ENCODE peak calls at places on chromosomes 6 and 20, in six cellular contexts. D is prostate gland, T is lower leg skin, M is ovary, A is uterus, F is heart left ventricle. Z is an unnamed sample.

GRCh38 chr20:2451939-2452732 is 18.5 kb downstream of the SNRPB start:
- DNase-seq in M (peak), T (peak), D (peak), F (peak), A (peak), Z (peak)

GRCh38 chr20:62219101-62219991 is 732 bp downstream of the HRH3 start:
- DNase-seq in A (no peak), M (no peak), F (no peak), D (no peak), T (no peak), Z (no peak)

GRCh38 chr20:62367483-62368302 is 581 bp upstream of the LAMA5 start:
- DNase-seq in D (no peak), M (no peak), F (peak), A (peak), T (no peak), Z (peak)

GRCh38 chr6:129370268-129370916 is 339.6 kb downstream of the ARHGAP18 start:
- DNase-seq in D (peak), M (peak), F (no peak), A (peak), T (peak), Z (peak)

GRCh38 chr6:74280130-74280692 is 584.2 kb downstream of the CD109 start:
- DNase-seq in M (no peak), A (no peak), D (no peak), F (no peak), T (no peak), Z (no peak)

GRCh38 chr6:56570434-56571359 is 72.0 kb downstream of the DST start:
- DNase-seq in F (no peak), D (no peak), A (no peak), M (no peak), T (no peak), Z (no peak)

GRCh38 chr20:6162239-6162638 is 39.4 kb upstream of the FERMT1 start:
- DNase-seq in M (no peak), T (peak), D (no peak), A (peak), F (peak), Z (no peak)

GRCh38 chr6:3838992-3839867 is 9.9 kb upstream of the FAM50B start:
- DNase-seq in A (no peak), T (no peak), M (no peak), D (no peak), F (no peak), Z (no peak)

GRCh38 chr20:20064303-20064702 is 12.0 kb downstream of the CFAP61 start:
- DNase-seq in F (no peak), D (no peak), M (no peak), T (no peak), A (no peak), Z (no peak)

DNA sequence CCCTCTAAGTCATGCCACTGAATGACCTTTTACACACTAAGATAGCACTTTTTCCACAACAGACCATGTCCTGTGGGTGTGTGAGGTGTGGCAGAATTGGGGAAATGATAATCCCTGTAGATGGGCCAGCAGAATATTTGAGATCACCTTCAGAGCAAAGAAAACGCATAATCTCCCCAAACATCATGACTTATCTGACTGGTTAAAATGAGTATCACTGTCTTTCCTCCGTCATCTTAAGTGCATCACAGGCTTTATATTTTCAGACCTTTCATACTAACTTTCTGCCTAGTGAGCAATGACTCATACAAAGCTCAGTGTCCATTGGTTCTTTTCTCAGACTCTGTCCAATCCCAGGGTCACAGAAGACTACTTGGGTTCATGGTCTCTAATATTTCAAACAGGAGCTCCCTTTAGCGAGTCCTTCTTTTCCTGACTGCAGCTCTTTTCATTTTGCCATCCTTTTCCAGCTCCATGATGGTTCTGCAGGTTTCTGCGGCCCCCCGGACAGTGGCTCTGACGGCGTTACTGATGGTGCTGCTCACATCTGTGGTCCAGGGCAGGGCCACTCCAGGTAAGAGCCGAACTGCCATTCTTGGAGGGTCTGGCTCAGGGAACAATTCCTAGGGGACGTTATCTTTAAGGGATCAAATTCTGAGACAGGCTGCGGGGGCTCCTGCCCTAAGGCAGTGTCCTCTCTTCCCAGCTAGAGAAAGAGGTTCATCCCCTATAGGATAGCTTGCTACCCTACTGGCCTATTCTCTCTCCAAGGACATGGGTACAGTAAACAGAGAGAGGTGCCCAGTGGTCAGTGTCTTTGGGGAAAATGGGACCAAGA is at the start of gene HLA-DPB1:
- DNase-seq in M (no peak), T (peak), A (no peak), D (no peak), F (no peak), Z (no peak)
- TF ChIP-seq POLR2A in M (no peak), T (no peak), A (peak), D (peak), F (no peak), Z (no peak)

GRCh38 chr20:50790651-50791277 is 4.1 kb upstream of the BCAS4 start:
- DNase-seq in D (peak), M (peak), A (peak), F (peak), T (peak), Z (peak)
- TF ChIP-seq POLR2A in D (peak), M (no peak), A (no peak), F (no peak), T (no peak), Z (no peak)

GRCh38 chr6:36967301-36967700 is 12.8 kb downstream of the PI16 start:
- DNase-seq in M (no peak), T (no peak), A (no peak), D (no peak), F (no peak), Z (no peak)
- TF ChIP-seq POLR2A in M (no peak), T (no peak), A (no peak), D (no peak), F (no peak), Z (no peak)

GRCh38 chr6:43060755-43061633 is 1.6 kb downstream of the KLC4 start:
- DNase-seq in M (no peak), D (no peak), T (no peak), A (no peak), F (no peak), Z (no peak)

GRCh38 chr6:43058511-43058910 is 723 bp downstream of the MRPL2 start:
- DNase-seq in M (no peak), T (no peak), D (no peak), A (no peak), F (no peak), Z (no peak)

GRCh38 chr6:43059168-43060033 is at the start of the genes KLC4 and MRPL2:
- DNase-seq in D (peak), F (peak), M (peak), T (peak), A (peak), Z (peak)

GRCh38 chr6:43061861-43062260 is 2.4 kb downstream of the KLC4 start:
- DNase-seq in A (no peak), D (no peak), T (no peak), M (no peak), F (no peak), Z (no peak)

DNA sequence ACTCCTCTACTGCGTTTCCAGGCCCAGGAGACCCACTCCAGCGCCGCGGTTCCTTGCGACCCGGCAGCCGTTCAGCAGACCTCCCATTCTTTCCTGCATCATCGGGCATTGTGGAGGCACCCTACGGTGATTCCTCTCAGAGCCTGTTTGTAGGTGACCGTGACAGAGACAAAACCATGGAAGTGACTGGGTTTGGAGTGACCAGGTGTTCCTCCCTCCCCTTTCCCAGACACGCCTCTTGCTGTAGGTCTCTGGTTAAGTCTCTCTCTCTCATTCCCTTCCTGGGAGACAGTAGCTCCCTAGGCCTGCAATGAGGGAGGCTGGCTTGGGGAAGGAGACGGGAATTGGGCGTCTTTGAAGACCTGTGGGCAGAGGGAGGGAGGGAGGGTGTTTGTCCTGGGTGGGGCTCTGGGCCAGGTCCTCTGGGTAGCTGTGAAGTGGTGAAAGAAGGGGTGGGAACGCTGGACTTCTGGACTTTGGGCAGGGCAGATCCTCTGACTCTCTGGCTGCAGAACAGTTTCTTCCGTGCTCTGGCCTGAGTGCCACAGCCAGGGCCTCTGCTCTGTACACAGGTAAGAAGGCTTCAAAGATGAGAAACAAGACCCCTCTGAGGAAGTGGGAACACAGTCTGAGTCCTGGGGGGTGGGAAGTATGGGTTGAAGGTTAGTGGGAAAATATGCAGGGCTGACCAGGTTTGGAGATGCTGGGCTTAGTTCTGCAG is 763 bp downstream of the KLC4 start:
- DNase-seq in T (no peak), M (no peak), F (peak), A (no peak), D (peak), Z (no peak)
- TF ChIP-seq POLR2A in T (no peak), M (no peak), F (no peak), A (no peak), D (no peak), Z (no peak)

DNA sequence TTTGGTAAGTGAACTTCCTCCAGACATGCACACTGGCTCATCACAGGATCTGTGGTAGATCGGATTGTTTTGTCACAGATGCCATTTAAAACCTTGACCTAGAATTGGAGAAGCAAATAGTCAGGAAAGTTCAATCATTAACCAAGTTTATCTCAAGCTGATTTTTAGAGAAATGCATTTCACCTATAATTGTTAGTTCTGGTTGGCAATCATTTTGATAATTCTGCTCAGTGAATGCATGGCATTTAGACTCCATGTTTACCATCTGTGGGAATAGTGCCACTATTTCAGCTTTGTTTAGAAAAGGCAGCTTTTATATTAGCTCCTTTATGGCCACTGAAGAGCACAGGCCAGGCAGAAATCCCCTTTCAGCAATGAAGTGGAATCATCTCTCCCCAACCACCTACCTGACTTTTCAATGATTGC is 73.9 kb upstream of the IPCEF1 start:
- DNase-seq in A (no peak), T (no peak), D (no peak), F (no peak), M (no peak), Z (no peak)
- TF ChIP-seq POLR2A in A (no peak), T (no peak), D (no peak), F (no peak), M (no peak), Z (no peak)

GRCh38 chr6:159931112-159931511 is 37.8 kb upstream of the IGF2R start:
- DNase-seq in F (no peak), D (no peak), M (no peak), A (no peak), T (no peak), Z (no peak)

GRCh38 chr6:159933077-159933476 is 35.8 kb upstream of the IGF2R start:
- DNase-seq in D (no peak), F (no peak), M (no peak), A (no peak), T (no peak), Z (peak)

GRCh38 chr6:159934181-159934580 is 34.7 kb upstream of the IGF2R start:
- DNase-seq in T (no peak), D (no peak), A (no peak), F (no peak), M (no peak), Z (no peak)

GRCh38 chr6:159935633-159936032 is 33.2 kb upstream of the IGF2R start:
- DNase-seq in D (no peak), T (no peak), M (no peak), F (no peak), A (no peak), Z (no peak)

DNA sequence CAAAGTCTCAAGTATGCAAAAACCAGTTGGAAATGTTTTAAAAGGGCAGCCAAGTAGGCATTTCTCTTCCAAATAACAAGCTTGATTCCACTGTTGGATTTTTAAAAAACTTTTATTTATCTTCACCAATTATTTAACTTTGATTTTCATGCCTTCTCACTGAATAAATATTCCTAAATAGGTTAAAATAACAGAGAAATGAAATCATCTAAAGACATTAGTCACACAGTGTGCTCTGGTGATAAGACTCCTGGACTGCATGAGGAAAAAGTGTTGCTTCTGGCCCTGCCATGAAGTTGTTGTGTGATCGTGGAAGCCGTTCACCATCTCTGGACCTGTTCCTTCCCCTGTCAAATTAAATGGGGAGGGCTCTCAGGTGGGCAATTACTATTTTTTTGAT is 33.8 kb upstream of the IGF2R start:
- DNase-seq in T (no peak), M (no peak), D (no peak), A (no peak), F (no peak), Z (no peak)
- TF ChIP-seq POLR2A in T (no peak), M (no peak), D (no peak), A (no peak), F (no peak), Z (no peak)